ENCODE peak calls at places on chromosomes 6 and 20, in six cellular contexts. Y is hypothalamus, D is HEK293T, L is kidney glomerular epithelial cell, Q is HTR-8/SVneo, T is astrocyte of the spinal cord. I is an unnamed sample.
A peak's percentile ranks its signal among the peaks of the same experiment; 100 is the strongest.

GRCh38 chr6:90319044-90319443 is 22.4 kb upstream of the BACH2 start:
- DNase-seq in Y (no peak), D (no peak), L (no peak), Q (no peak), T (peak; percentile 18), I (peak; percentile 82)

GRCh38 chr6:149179431-149179830 is 138.1 kb upstream of the TAB2 start:
- DNase-seq in Y (no peak), D (no peak), L (no peak), Q (no peak), T (no peak), I (no peak)

GRCh38 chr20:62019144-62019805 is 46.4 kb downstream of the TAF4 start:
- DNase-seq in Y (no peak), D (no peak), L (no peak), Q (no peak), T (no peak), I (no peak)

GRCh38 chr6:113414511-113414910 is 442.6 kb upstream of the MARCKS start:
- DNase-seq in Y (no peak), D (no peak), L (peak; percentile 51), Q (peak; percentile 29), T (peak; percentile 71), I (peak; percentile 68)

GRCh38 chr6:88059221-88059620 is 11.6 kb downstream of the SPACA1 start:
- DNase-seq in Y (no peak), D (no peak), L (no peak), Q (no peak), T (no peak), I (no peak)

GRCh38 chr6:163384510-163384909 is 30.0 kb upstream of the QKI start:
- DNase-seq in Y (no peak), D (no peak), L (no peak), Q (no peak), T (no peak), I (no peak)

GRCh38 chr6:126268087-126268486 is 71.8 kb upstream of the CENPW start:
- DNase-seq in Y (no peak), D (peak; percentile 51), L (no peak), Q (no peak), T (no peak), I (no peak)

GRCh38 chr20:1301031-1301529 is 27.9 kb downstream of the SDCBP2 start:
- DNase-seq in Y (no peak), D (no peak), L (no peak), Q (peak; percentile 48), T (peak; percentile 66), I (peak; percentile 30)

GRCh38 chr6:106170030-106170791 is 84.1 kb downstream of the PRDM1 start:
- DNase-seq in Y (no peak), D (no peak), L (no peak), Q (no peak), T (no peak), I (no peak)

GRCh38 chr6:25193865-25194679 is 85.1 kb upstream of the CARMIL1 start:
- DNase-seq in Y (no peak), D (no peak), L (no peak), Q (no peak), T (no peak), I (no peak)

GRCh38 chr6:149033454-149034241 is 283.9 kb upstream of the TAB2 start:
- DNase-seq in Y (no peak), D (no peak), L (no peak), Q (no peak), T (no peak), I (no peak)

GRCh38 chr6:26521485-26522391 is 16.4 kb upstream of the HMGN4 start:
- DNase-seq in Y (peak; percentile 21), D (peak; percentile 41), L (peak; percentile 79), Q (no peak), T (peak; percentile 84), I (peak; percentile 81)

GRCh38 chr20:53582574-53583351 is 10.9 kb downstream of the ZNF217 start:
- DNase-seq in Y (no peak), D (no peak), L (peak; percentile 81), Q (peak; percentile 75), T (peak; percentile 87), I (peak; percentile 98)

GRCh38 chr6:79536615-79536968 is 638 bp downstream of the LCA5 start:
- DNase-seq in Y (no peak), D (no peak), L (peak; percentile 48), Q (no peak), T (peak; percentile 63), I (peak; percentile 65)

GRCh38 chr6:15464211-15464725 is 198.6 kb downstream of the DTNBP1 start:
- DNase-seq in Y (no peak), D (peak; percentile 58), L (no peak), Q (no peak), T (no peak), I (peak; percentile 23)

GRCh38 chr6:80690611-80691090 is 584.2 kb downstream of the BCKDHB start:
- DNase-seq in Y (no peak), D (no peak), L (no peak), Q (no peak), T (peak; percentile 44), I (peak; percentile 92)

GRCh38 chr20:48710341-48711043 is 117.3 kb downstream of the PREX1 start:
- DNase-seq in Y (no peak), D (no peak), L (no peak), Q (no peak), T (no peak), I (no peak)

GRCh38 chr20:44072381-44072780 is 114.6 kb downstream of the JPH2 start:
- DNase-seq in Y (no peak), D (no peak), L (no peak), Q (no peak), T (no peak), I (no peak)

GRCh38 chr6:112912351-112913101 is 565.4 kb downstream of the RFPL4B start:
- DNase-seq in Y (no peak), D (no peak), L (peak; percentile 36), Q (no peak), T (peak; percentile 78), I (peak; percentile 13)

GRCh38 chr6:68087399-68088133 is 547.5 kb upstream of the ADGRB3 start:
- DNase-seq in Y (no peak), D (no peak), L (no peak), Q (no peak), T (peak; percentile 57), I (peak; percentile 40)

GRCh38 chr6:73898599-73898998 is 202.6 kb downstream of the CD109 start:
- DNase-seq in Y (no peak), D (no peak), L (no peak), Q (no peak), T (no peak), I (no peak)

GRCh38 chr6:121647905-121648304 is 212.5 kb downstream of the GJA1 start:
- DNase-seq in Y (no peak), D (no peak), L (no peak), Q (no peak), T (peak; percentile 44), I (no peak)

GRCh38 chr6:30326446-30327231 is at the start of gene TRIM39:
- DNase-seq in Y (peak; percentile 90), D (peak; percentile 83), L (peak; percentile 63), Q (peak; percentile 79), T (peak; percentile 86), I (peak; percentile 93)

GRCh38 chr6:71403422-71404134 is 115.0 kb downstream of the OGFRL1 start:
- DNase-seq in Y (no peak), D (no peak), L (no peak), Q (no peak), T (peak; percentile 32), I (peak; percentile 41)

GRCh38 chr20:3663031-3663701 is at the start of gene GFRA4:
- DNase-seq in Y (no peak), D (no peak), L (no peak), Q (no peak), T (no peak), I (no peak)

GRCh38 chr6:146860583-146860982 is 261.8 kb downstream of the ADGB start:
- DNase-seq in Y (no peak), D (no peak), L (no peak), Q (no peak), T (no peak), I (no peak)

GRCh38 chr6:24504642-24505586 is 10.1 kb downstream of the ALDH5A1 start:
- DNase-seq in Y (no peak), D (no peak), L (no peak), Q (no peak), T (no peak), I (no peak)

GRCh38 chr20:10167025-10167424 is 51.6 kb upstream of the SNAP25 start:
- DNase-seq in Y (no peak), D (no peak), L (no peak), Q (no peak), T (no peak), I (no peak)

GRCh38 chr20:8454137-8454712 is 322.2 kb downstream of the PLCB1 start:
- DNase-seq in Y (no peak), D (peak; percentile 50), L (peak; percentile 40), Q (no peak), T (peak; percentile 84), I (peak; percentile 88)

GRCh38 chr20:17841751-17842191 is 126.8 kb downstream of the SNX5 start:
- DNase-seq in Y (no peak), D (no peak), L (peak; percentile 1), Q (no peak), T (peak; percentile 76), I (peak; percentile 53)

GRCh38 chr20:61307686-61308085 is 55.6 kb downstream of the CDH4 start:
- DNase-seq in Y (no peak), D (no peak), L (no peak), Q (no peak), T (no peak), I (no peak)

GRCh38 chr6:152313542-152314482 is 323.4 kb downstream of the SYNE1 start:
- DNase-seq in Y (no peak), D (peak; percentile 26), L (no peak), Q (no peak), T (peak; percentile 61), I (peak; percentile 55)

GRCh38 chr6:41895300-41896233 is at the start of gene USP49:
- DNase-seq in Y (peak; percentile 76), D (peak; percentile 94), L (peak; percentile 80), Q (peak; percentile 90), T (peak; percentile 81), I (peak; percentile 96)

GRCh38 chr6:113776998-113777397 is 80.1 kb upstream of the MARCKS start:
- DNase-seq in Y (no peak), D (no peak), L (no peak), Q (no peak), T (no peak), I (peak; percentile 24)

GRCh38 chr20:5024103-5024502 is 22.8 kb upstream of the SLC23A2 start:
- DNase-seq in Y (no peak), D (no peak), L (no peak), Q (no peak), T (no peak), I (no peak)

GRCh38 chr6:2733324-2733723 is 17.4 kb downstream of the MYLK4 start:
- DNase-seq in Y (no peak), D (no peak), L (no peak), Q (no peak), T (no peak), I (no peak)

GRCh38 chr20:46040902-46041535 is 12.0 kb downstream of the SLC12A5 start:
- DNase-seq in Y (no peak), D (peak; percentile 69), L (no peak), Q (peak; percentile 89), T (peak; percentile 39), I (peak; percentile 45)

GRCh38 chr6:93581371-93581770 is 162.0 kb upstream of the EPHA7 start:
- DNase-seq in Y (no peak), D (no peak), L (no peak), Q (no peak), T (no peak), I (no peak)

I was measured in mesenchymal stem cell.